ENCODE peak calls at places on chromosomes 6 and 20, in ten cellular contexts. One of them, this sample, is unnamed.

GRCh38 chr20:4814696-4815252 is 93.1 kb downstream of the PRND start:
- DNase-seq in GM06990: peak
- DNase-seq in fibroblast of lung: no peak
- DNase-seq in anterior cingulate cortex: no peak
- DNase-seq in neuronal stem cell: no peak
- DNase-seq in NAMALWA: peak
- DNase-seq in WTC11: no peak
- DNase-seq in AML-193: peak
- DNase-seq in activated CD4-positive, alpha-beta T cell treated with anti-CD3 and anti-CD28 coated beads, Interleukin-2, amount 50 U/mL, for 1 hour: peak
- DNase-seq in effector memory CD8-positive, alpha-beta T cell: no peak
- DNase-seq in this sample: no peak

GRCh38 chr6:151372164-151372563 is 19.2 kb downstream of the ZBTB2 start:
- DNase-seq in GM06990: no peak
- DNase-seq in fibroblast of lung: no peak
- DNase-seq in anterior cingulate cortex: no peak
- DNase-seq in neuronal stem cell: no peak
- DNase-seq in NAMALWA: no peak
- DNase-seq in WTC11: no peak
- DNase-seq in AML-193: no peak
- DNase-seq in activated CD4-positive, alpha-beta T cell treated with anti-CD3 and anti-CD28 coated beads, Interleukin-2, amount 50 U/mL, for 1 hour: no peak
- DNase-seq in effector memory CD8-positive, alpha-beta T cell: no peak
- DNase-seq in this sample: no peak

GRCh38 chr6:109024368-109024767 is 70.3 kb downstream of the SESN1 start:
- DNase-seq in GM06990: no peak
- DNase-seq in fibroblast of lung: peak
- DNase-seq in anterior cingulate cortex: no peak
- DNase-seq in neuronal stem cell: no peak
- DNase-seq in NAMALWA: no peak
- DNase-seq in WTC11: no peak
- DNase-seq in AML-193: no peak
- DNase-seq in activated CD4-positive, alpha-beta T cell treated with anti-CD3 and anti-CD28 coated beads, Interleukin-2, amount 50 U/mL, for 1 hour: no peak
- DNase-seq in effector memory CD8-positive, alpha-beta T cell: no peak
- DNase-seq in this sample: peak

GRCh38 chr6:151276112-151276745 is 36.5 kb downstream of the AKAP12 start:
- DNase-seq in GM06990: no peak
- DNase-seq in fibroblast of lung: peak
- DNase-seq in anterior cingulate cortex: no peak
- DNase-seq in neuronal stem cell: no peak
- DNase-seq in NAMALWA: no peak
- DNase-seq in WTC11: no peak
- DNase-seq in AML-193: no peak
- DNase-seq in activated CD4-positive, alpha-beta T cell treated with anti-CD3 and anti-CD28 coated beads, Interleukin-2, amount 50 U/mL, for 1 hour: no peak
- DNase-seq in effector memory CD8-positive, alpha-beta T cell: no peak
- DNase-seq in this sample: peak

GRCh38 chr6:168345896-168346754 is 26.5 kb upstream of the DACT2 start:
- DNase-seq in GM06990: no peak
- DNase-seq in fibroblast of lung: no peak
- DNase-seq in anterior cingulate cortex: no peak
- DNase-seq in neuronal stem cell: no peak
- DNase-seq in NAMALWA: no peak
- DNase-seq in WTC11: no peak
- DNase-seq in AML-193: no peak
- DNase-seq in activated CD4-positive, alpha-beta T cell treated with anti-CD3 and anti-CD28 coated beads, Interleukin-2, amount 50 U/mL, for 1 hour: no peak
- DNase-seq in effector memory CD8-positive, alpha-beta T cell: no peak
- DNase-seq in this sample: no peak

GRCh38 chr20:21575981-21576740 is 62.3 kb upstream of the NKX2-2 start:
- DNase-seq in GM06990: no peak
- DNase-seq in fibroblast of lung: no peak
- DNase-seq in anterior cingulate cortex: no peak
- DNase-seq in neuronal stem cell: no peak
- DNase-seq in NAMALWA: no peak
- DNase-seq in WTC11: no peak
- DNase-seq in AML-193: no peak
- DNase-seq in activated CD4-positive, alpha-beta T cell treated with anti-CD3 and anti-CD28 coated beads, Interleukin-2, amount 50 U/mL, for 1 hour: no peak
- DNase-seq in effector memory CD8-positive, alpha-beta T cell: no peak
- DNase-seq in this sample: no peak

GRCh38 chr6:2917065-2917464 is 14.0 kb upstream of the SERPINB9 start:
- DNase-seq in GM06990: no peak
- DNase-seq in fibroblast of lung: no peak
- DNase-seq in anterior cingulate cortex: no peak
- DNase-seq in neuronal stem cell: no peak
- DNase-seq in NAMALWA: no peak
- DNase-seq in WTC11: no peak
- DNase-seq in AML-193: no peak
- DNase-seq in activated CD4-positive, alpha-beta T cell treated with anti-CD3 and anti-CD28 coated beads, Interleukin-2, amount 50 U/mL, for 1 hour: no peak
- DNase-seq in effector memory CD8-positive, alpha-beta T cell: no peak
- DNase-seq in this sample: no peak

GRCh38 chr6:44254957-44255808 is 2.1 kb downstream of the SLC35B2 start:
- DNase-seq in GM06990: peak
- DNase-seq in fibroblast of lung: no peak
- DNase-seq in anterior cingulate cortex: no peak
- DNase-seq in neuronal stem cell: no peak
- DNase-seq in NAMALWA: peak
- DNase-seq in WTC11: no peak
- DNase-seq in AML-193: no peak
- DNase-seq in activated CD4-positive, alpha-beta T cell treated with anti-CD3 and anti-CD28 coated beads, Interleukin-2, amount 50 U/mL, for 1 hour: no peak
- DNase-seq in effector memory CD8-positive, alpha-beta T cell: no peak
- DNase-seq in this sample: no peak

GRCh38 chr6:11770546-11771466 is 7.8 kb downstream of the ADTRP start:
- DNase-seq in GM06990: peak
- DNase-seq in fibroblast of lung: peak
- DNase-seq in anterior cingulate cortex: no peak
- DNase-seq in neuronal stem cell: no peak
- DNase-seq in NAMALWA: no peak
- DNase-seq in WTC11: peak
- DNase-seq in AML-193: no peak
- DNase-seq in activated CD4-positive, alpha-beta T cell treated with anti-CD3 and anti-CD28 coated beads, Interleukin-2, amount 50 U/mL, for 1 hour: no peak
- DNase-seq in effector memory CD8-positive, alpha-beta T cell: no peak
- DNase-seq in this sample: peak

GRCh38 chr20:37223053-37223452 is 38.6 kb downstream of the GHRH start:
- DNase-seq in GM06990: no peak
- DNase-seq in fibroblast of lung: peak
- DNase-seq in anterior cingulate cortex: no peak
- DNase-seq in neuronal stem cell: no peak
- DNase-seq in NAMALWA: no peak
- DNase-seq in WTC11: no peak
- DNase-seq in AML-193: peak
- DNase-seq in activated CD4-positive, alpha-beta T cell treated with anti-CD3 and anti-CD28 coated beads, Interleukin-2, amount 50 U/mL, for 1 hour: no peak
- DNase-seq in effector memory CD8-positive, alpha-beta T cell: no peak
- DNase-seq in this sample: peak

GRCh38 chr6:141653590-141653989 is 479.1 kb upstream of the GJE1 start:
- DNase-seq in GM06990: no peak
- DNase-seq in fibroblast of lung: peak
- DNase-seq in anterior cingulate cortex: no peak
- DNase-seq in neuronal stem cell: no peak
- DNase-seq in NAMALWA: peak
- DNase-seq in WTC11: no peak
- DNase-seq in AML-193: no peak
- DNase-seq in activated CD4-positive, alpha-beta T cell treated with anti-CD3 and anti-CD28 coated beads, Interleukin-2, amount 50 U/mL, for 1 hour: no peak
- DNase-seq in effector memory CD8-positive, alpha-beta T cell: no peak
- DNase-seq in this sample: peak

GRCh38 chr6:73409395-73409794 is 14.8 kb downstream of the DDX43 start:
- DNase-seq in GM06990: no peak
- DNase-seq in fibroblast of lung: no peak
- DNase-seq in anterior cingulate cortex: no peak
- DNase-seq in neuronal stem cell: no peak
- DNase-seq in NAMALWA: no peak
- DNase-seq in WTC11: no peak
- DNase-seq in AML-193: no peak
- DNase-seq in activated CD4-positive, alpha-beta T cell treated with anti-CD3 and anti-CD28 coated beads, Interleukin-2, amount 50 U/mL, for 1 hour: no peak
- DNase-seq in effector memory CD8-positive, alpha-beta T cell: no peak
- DNase-seq in this sample: no peak

GRCh38 chr20:1838479-1839279 is 56.5 kb upstream of the SIRPA start:
- DNase-seq in GM06990: no peak
- DNase-seq in fibroblast of lung: no peak
- DNase-seq in anterior cingulate cortex: peak
- DNase-seq in neuronal stem cell: no peak
- DNase-seq in NAMALWA: no peak
- DNase-seq in WTC11: no peak
- DNase-seq in AML-193: no peak
- DNase-seq in activated CD4-positive, alpha-beta T cell treated with anti-CD3 and anti-CD28 coated beads, Interleukin-2, amount 50 U/mL, for 1 hour: no peak
- DNase-seq in effector memory CD8-positive, alpha-beta T cell: no peak
- DNase-seq in this sample: no peak

GRCh38 chr6:11710221-11710836 is 68.3 kb downstream of the ADTRP start:
- DNase-seq in GM06990: no peak
- DNase-seq in fibroblast of lung: no peak
- DNase-seq in anterior cingulate cortex: no peak
- DNase-seq in neuronal stem cell: no peak
- DNase-seq in NAMALWA: no peak
- DNase-seq in WTC11: no peak
- DNase-seq in AML-193: no peak
- DNase-seq in activated CD4-positive, alpha-beta T cell treated with anti-CD3 and anti-CD28 coated beads, Interleukin-2, amount 50 U/mL, for 1 hour: peak
- DNase-seq in effector memory CD8-positive, alpha-beta T cell: no peak
- DNase-seq in this sample: no peak

GRCh38 chr20:10622657-10623418 is 51.0 kb downstream of the JAG1 start:
- DNase-seq in GM06990: no peak
- DNase-seq in fibroblast of lung: peak
- DNase-seq in anterior cingulate cortex: no peak
- DNase-seq in neuronal stem cell: no peak
- DNase-seq in NAMALWA: no peak
- DNase-seq in WTC11: no peak
- DNase-seq in AML-193: no peak
- DNase-seq in activated CD4-positive, alpha-beta T cell treated with anti-CD3 and anti-CD28 coated beads, Interleukin-2, amount 50 U/mL, for 1 hour: no peak
- DNase-seq in effector memory CD8-positive, alpha-beta T cell: no peak
- DNase-seq in this sample: peak